ENCODE peak calls at places on chromosomes 13 and 19, in ten cellular contexts. K, Y, U, Z, S, N, R, B, M and W are unnamed samples.

GRCh38 chr19:4773047-4773640 is 18.4 kb upstream of the FEM1A start:
- DNase-seq in K (no peak), Y (no peak), U (no peak), Z (no peak), S (no peak), N (no peak), R (no peak), B (no peak), M (no peak), W (no peak)

GRCh38 chr19:5485286-5485636 is 30.0 kb downstream of the ZNRF4 start:
- DNase-seq in K (no peak), Y (no peak), U (no peak), Z (no peak), S (no peak), N (no peak), R (no peak), B (no peak), M (no peak), W (no peak)

GRCh38 chr13:99960663-99961440 is 10.7 kb downstream of the ZIC5 start:
- DNase-seq in K (no peak), Y (no peak), U (no peak), Z (no peak), S (no peak), N (no peak), R (peak), B (no peak), M (no peak), W (no peak)

GRCh38 chr13:108463365-108463764 is 166.0 kb upstream of the MYO16 start:
- DNase-seq in K (peak), Y (no peak), U (peak), Z (no peak), S (no peak), N (peak), R (no peak), B (no peak), M (no peak), W (peak)

GRCh38 chr13:37058801-37059135 is 720 bp downstream of the SUPT20H start:
- DNase-seq in K (no peak), Y (no peak), U (peak), Z (no peak), S (no peak), N (peak), R (peak), B (no peak), M (no peak), W (no peak)

GRCh38 chr13:104181526-104182231 is 1115.5 kb upstream of the SLC10A2 start:
- DNase-seq in K (no peak), Y (no peak), U (no peak), Z (no peak), S (no peak), N (no peak), R (peak), B (no peak), M (no peak), W (no peak)

GRCh38 chr13:45310341-45311138 is 30.4 kb downstream of the TPT1 start:
- DNase-seq in K (no peak), Y (no peak), U (no peak), Z (no peak), S (no peak), N (no peak), R (no peak), B (no peak), M (no peak), W (no peak)

GRCh38 chr13:113836917-113837553 is 26.8 kb downstream of the GAS6 start:
- DNase-seq in K (peak), Y (peak), U (peak), Z (no peak), S (peak), N (peak), R (no peak), B (peak), M (no peak), W (peak)

GRCh38 chr19:51632126-51632525 is 1.9 kb upstream of the SIGLEC5 start:
- DNase-seq in K (no peak), Y (no peak), U (no peak), Z (no peak), S (no peak), N (no peak), R (no peak), B (no peak), M (no peak), W (no peak)

GRCh38 chr19:39308531-39309304 is 11.9 kb downstream of the LRFN1 start:
- DNase-seq in K (no peak), Y (peak), U (no peak), Z (no peak), S (no peak), N (peak), R (peak), B (no peak), M (no peak), W (no peak)

GRCh38 chr19:54168174-54168917 is 4.6 kb downstream of the TMC4 start:
- DNase-seq in K (peak), Y (peak), U (peak), Z (peak), S (peak), N (peak), R (peak), B (peak), M (no peak), W (no peak)

GRCh38 chr13:51047434-51048165 is 63.5 kb downstream of the C13orf42 start:
- DNase-seq in K (no peak), Y (no peak), U (no peak), Z (peak), S (no peak), N (no peak), R (no peak), B (no peak), M (no peak), W (no peak)

GRCh38 chr19:38049105-38049649 is 142.2 kb downstream of the SIPA1L3 start:
- DNase-seq in K (no peak), Y (no peak), U (peak), Z (no peak), S (no peak), N (no peak), R (no peak), B (no peak), M (no peak), W (no peak)

GRCh38 chr19:48619692-48620565 is 623 bp downstream of the SPHK2 start:
- DNase-seq in K (no peak), Y (no peak), U (no peak), Z (no peak), S (no peak), N (no peak), R (no peak), B (no peak), M (no peak), W (no peak)

GRCh38 chr19:19782783-19783182 is 38.8 kb downstream of the ZNF506 start:
- DNase-seq in K (no peak), Y (no peak), U (no peak), Z (no peak), S (no peak), N (no peak), R (no peak), B (no peak), M (no peak), W (no peak)

GRCh38 chr13:60453490-60453889 is 56.5 kb downstream of the TDRD3 start:
- DNase-seq in K (peak), Y (no peak), U (peak), Z (no peak), S (no peak), N (no peak), R (peak), B (no peak), M (no peak), W (no peak)

GRCh38 chr13:23350009-23350408 is 83.5 kb downstream of the SACS start:
- DNase-seq in K (no peak), Y (no peak), U (no peak), Z (no peak), S (no peak), N (no peak), R (no peak), B (no peak), M (no peak), W (no peak)

GRCh38 chr19:17061205-17061604 is 14.0 kb downstream of the HAUS8 start:
- DNase-seq in K (no peak), Y (no peak), U (no peak), Z (no peak), S (no peak), N (no peak), R (no peak), B (no peak), M (no peak), W (no peak)

GRCh38 chr19:17052439-17052838 is 22.8 kb downstream of the HAUS8 start:
- DNase-seq in K (peak), Y (no peak), U (peak), Z (no peak), S (no peak), N (peak), R (peak), B (peak), M (no peak), W (no peak)

GRCh38 chr19:17058236-17058635 is 17.0 kb downstream of the HAUS8 start:
- DNase-seq in K (peak), Y (no peak), U (peak), Z (no peak), S (no peak), N (peak), R (no peak), B (no peak), M (no peak), W (no peak)

GRCh38 chr19:17054746-17055145 is 20.5 kb downstream of the HAUS8 start:
- DNase-seq in K (no peak), Y (no peak), U (no peak), Z (no peak), S (no peak), N (no peak), R (no peak), B (no peak), M (no peak), W (no peak)

DNA sequence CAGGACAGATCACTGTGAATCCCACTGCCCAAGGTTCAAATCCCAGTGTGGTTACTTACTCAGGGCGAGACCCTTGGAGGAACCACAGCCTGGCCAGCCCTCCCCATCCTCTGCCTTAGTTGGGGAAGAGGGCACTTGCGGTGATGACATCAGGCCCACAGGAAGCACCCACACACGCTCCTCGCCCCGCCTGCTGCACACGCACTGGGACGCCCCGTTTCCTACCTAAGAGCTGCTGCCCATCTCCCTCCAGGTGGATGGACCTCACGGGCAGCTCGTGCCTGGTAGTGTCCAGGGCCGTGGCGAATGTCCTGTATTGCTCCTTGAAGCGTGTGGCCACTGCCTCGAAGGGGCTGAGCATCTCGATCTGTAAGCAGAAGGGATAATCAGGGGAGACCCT is 19.6 kb downstream of the HAUS8 start:
- DNase-seq in K (no peak), Y (no peak), U (no peak), Z (no peak), S (no peak), N (no peak), R (no peak), B (no peak), M (no peak), W (no peak)
- TF ChIP-seq CTCF in K (no peak), Y (no peak), U (no peak), Z (no peak), S (no peak), N (no peak), R (no peak), B (no peak), M (no peak), W (no peak)

GRCh38 chr13:72727417-72728289 is at the start of the genes BORA and MZT1:
- DNase-seq in K (peak), Y (peak), U (peak), Z (peak), S (peak), N (peak), R (peak), B (peak), M (peak), W (peak)
- H3K4me3 ChIP-seq in K (peak), Y (peak), U (peak), Z (peak), S (peak), N (peak), R (peak), B (peak), M (peak), W (peak)

DNA sequence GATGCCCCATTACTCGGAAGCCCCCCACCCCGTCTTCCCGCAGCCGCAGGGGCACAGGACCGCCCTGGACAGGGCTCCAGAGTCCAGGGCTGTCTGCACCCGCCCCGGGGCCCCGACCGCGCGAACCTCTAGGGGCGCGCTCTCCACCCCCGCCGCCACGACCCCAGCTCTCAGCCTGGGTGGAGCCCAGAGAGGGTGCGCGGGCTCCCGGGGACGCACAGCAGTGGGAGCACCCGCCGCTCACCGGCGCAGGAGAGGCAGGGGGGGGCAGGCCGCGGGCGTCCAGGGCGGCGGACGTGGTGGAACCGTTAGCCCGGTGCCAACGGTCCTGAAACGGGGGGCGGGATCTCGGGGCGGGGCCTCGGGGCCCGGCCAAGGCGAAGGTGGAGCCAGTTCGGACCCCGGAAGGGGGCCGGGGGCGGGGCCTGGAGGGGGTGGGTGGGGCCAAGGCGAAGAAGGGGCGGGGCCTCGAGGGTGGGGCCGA is at the start of gene ATP8B3:
- DNase-seq in K (no peak), Y (no peak), U (no peak), Z (no peak), S (no peak), N (no peak), R (peak), B (no peak), M (no peak), W (no peak)
- TF ChIP-seq CTCF in K (peak), Y (no peak), U (no peak), Z (no peak), S (no peak), N (no peak), R (peak), B (no peak), M (peak), W (peak)

DNA sequence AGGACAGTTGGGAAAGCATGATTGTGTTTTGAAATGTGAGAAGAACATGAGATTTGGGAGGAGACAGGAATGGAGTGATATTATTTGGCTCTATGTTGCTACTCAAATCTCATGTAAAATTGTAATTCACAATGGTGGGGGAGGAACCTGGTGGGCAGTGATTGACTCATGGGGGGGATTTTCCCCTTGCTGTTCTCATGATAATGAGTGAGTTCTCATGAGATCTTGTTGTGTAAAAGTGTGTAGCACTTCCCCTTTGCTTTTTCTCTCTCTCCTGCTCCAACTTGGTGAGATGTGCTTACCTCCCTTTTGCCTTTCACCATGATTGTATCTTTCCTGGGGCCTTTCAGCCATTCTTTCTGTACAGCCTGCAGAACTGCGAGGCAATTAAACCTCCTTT is 1261.0 kb upstream of the ATXN8OS start:
- DNase-seq in K (no peak), Y (no peak), U (no peak), Z (no peak), S (no peak), N (no peak), R (no peak), B (no peak), M (no peak), W (no peak)
- H3K4me3 ChIP-seq in K (no peak), Y (no peak), U (no peak), Z (no peak), S (no peak), N (no peak), R (no peak), B (no peak), M (no peak), W (no peak)

GRCh38 chr19:28977826-28978225 is 235.1 kb downstream of the UQCRFS1 start:
- DNase-seq in K (no peak), Y (no peak), U (no peak), Z (no peak), S (no peak), N (no peak), R (peak), B (no peak), M (no peak), W (no peak)
- TF ChIP-seq CTCF in K (peak), Y (no peak), U (peak), Z (no peak), S (no peak), N (peak), R (peak), B (no peak), M (no peak), W (peak)